ENCODE peak calls at places on chromosome 17, in seven cellular contexts. One of them, this sample, is unnamed.

GRCh38 chr17:14302421-14303099 is 1.7 kb downstream of the HS3ST3B1 start:
- DNase-seq in sigmoid colon: peak; percentile 86
- DNase-seq in lower leg skin: peak; percentile 96
- DNase-seq in CD4-positive, alpha-beta T cell: peak; percentile 78
- DNase-seq in coronary artery: no peak
- DNase-seq in cardiac muscle cell: peak; percentile 94
- DNase-seq in HFFc6: peak; percentile 85
- DNase-seq in this sample: peak; percentile 95

GRCh38 chr17:16150251-16150859 is 65.0 kb downstream of the NCOR1 start:
- DNase-seq in lower leg skin: no peak
- DNase-seq in HFFc6: peak; percentile 24
- DNase-seq in coronary artery: no peak
- DNase-seq in CD4-positive, alpha-beta T cell: no peak
- DNase-seq in sigmoid colon: no peak
- DNase-seq in cardiac muscle cell: no peak
- DNase-seq in this sample: no peak

GRCh38 chr17:67636841-67637240 is 80.9 kb upstream of the NOL11 start:
- DNase-seq in HFFc6: peak; percentile 3
- DNase-seq in sigmoid colon: no peak
- DNase-seq in cardiac muscle cell: no peak
- DNase-seq in coronary artery: no peak
- DNase-seq in lower leg skin: no peak
- DNase-seq in CD4-positive, alpha-beta T cell: no peak
- DNase-seq in this sample: no peak

GRCh38 chr17:66313325-66313724 is 10.9 kb downstream of the PRKCA start:
- DNase-seq in lower leg skin: no peak
- DNase-seq in coronary artery: no peak
- DNase-seq in CD4-positive, alpha-beta T cell: no peak
- DNase-seq in sigmoid colon: no peak
- DNase-seq in HFFc6: no peak
- DNase-seq in cardiac muscle cell: no peak
- DNase-seq in this sample: no peak

GRCh38 chr17:32264140-32264799 is 1.4 kb upstream of the RHBDL3 start:
- DNase-seq in cardiac muscle cell: no peak
- DNase-seq in coronary artery: no peak
- DNase-seq in sigmoid colon: no peak
- DNase-seq in lower leg skin: no peak
- DNase-seq in HFFc6: no peak
- DNase-seq in CD4-positive, alpha-beta T cell: no peak
- DNase-seq in this sample: no peak

GRCh38 chr17:13429201-13429600 is 172.5 kb downstream of the HS3ST3A1 start:
- DNase-seq in HFFc6: peak; percentile 91
- DNase-seq in cardiac muscle cell: no peak
- DNase-seq in CD4-positive, alpha-beta T cell: no peak
- DNase-seq in coronary artery: no peak
- DNase-seq in sigmoid colon: no peak
- DNase-seq in lower leg skin: no peak
- DNase-seq in this sample: peak; percentile 39

GRCh38 chr17:40560592-40561293 is 4.5 kb downstream of the CCR7 start:
- DNase-seq in coronary artery: peak; percentile 73
- DNase-seq in lower leg skin: peak; percentile 85
- DNase-seq in CD4-positive, alpha-beta T cell: peak; percentile 53
- DNase-seq in sigmoid colon: no peak
- DNase-seq in cardiac muscle cell: no peak
- DNase-seq in HFFc6: no peak
- DNase-seq in this sample: peak; percentile 88

GRCh38 chr17:64403881-64404460 is 13.3 kb upstream of the PECAM1 start:
- DNase-seq in sigmoid colon: peak; percentile 48
- DNase-seq in coronary artery: peak; percentile 58
- DNase-seq in CD4-positive, alpha-beta T cell: no peak
- DNase-seq in cardiac muscle cell: no peak
- DNase-seq in lower leg skin: no peak
- DNase-seq in HFFc6: no peak
- DNase-seq in this sample: no peak

GRCh38 chr17:8476741-8477140 is 41.1 kb downstream of the NDEL1 start:
- DNase-seq in HFFc6: no peak
- DNase-seq in cardiac muscle cell: no peak
- DNase-seq in sigmoid colon: no peak
- DNase-seq in CD4-positive, alpha-beta T cell: no peak
- DNase-seq in coronary artery: no peak
- DNase-seq in lower leg skin: peak; percentile 77
- DNase-seq in this sample: no peak

GRCh38 chr17:45965741-45966140 is 33.3 kb upstream of the STH start:
- DNase-seq in lower leg skin: no peak
- DNase-seq in sigmoid colon: no peak
- DNase-seq in coronary artery: no peak
- DNase-seq in CD4-positive, alpha-beta T cell: no peak
- DNase-seq in HFFc6: no peak
- DNase-seq in cardiac muscle cell: no peak
- DNase-seq in this sample: no peak

GRCh38 chr17:236641-237405 is 55.4 kb upstream of the DOC2B start:
- DNase-seq in coronary artery: no peak
- DNase-seq in CD4-positive, alpha-beta T cell: no peak
- DNase-seq in sigmoid colon: peak; percentile 53
- DNase-seq in lower leg skin: peak; percentile 73
- DNase-seq in cardiac muscle cell: no peak
- DNase-seq in HFFc6: no peak
- DNase-seq in this sample: no peak

GRCh38 chr17:32498362-32498761 is 11.6 kb downstream of the CDK5R1 start:
- DNase-seq in lower leg skin: no peak
- DNase-seq in coronary artery: no peak
- DNase-seq in sigmoid colon: peak; percentile 55
- DNase-seq in CD4-positive, alpha-beta T cell: no peak
- DNase-seq in HFFc6: no peak
- DNase-seq in cardiac muscle cell: no peak
- DNase-seq in this sample: no peak

GRCh38 chr17:16980061-16980460 is 8.1 kb upstream of the TNFRSF13B start:
- DNase-seq in cardiac muscle cell: no peak
- DNase-seq in sigmoid colon: no peak
- DNase-seq in CD4-positive, alpha-beta T cell: no peak
- DNase-seq in HFFc6: no peak
- DNase-seq in coronary artery: no peak
- DNase-seq in lower leg skin: peak; percentile 29
- DNase-seq in this sample: no peak

GRCh38 chr17:19263621-19264010 is 26.4 kb downstream of the EPN2 start:
- DNase-seq in HFFc6: peak; percentile 68
- DNase-seq in cardiac muscle cell: no peak
- DNase-seq in lower leg skin: no peak
- DNase-seq in sigmoid colon: peak; percentile 89
- DNase-seq in CD4-positive, alpha-beta T cell: no peak
- DNase-seq in coronary artery: no peak
- DNase-seq in this sample: no peak

DNA sequence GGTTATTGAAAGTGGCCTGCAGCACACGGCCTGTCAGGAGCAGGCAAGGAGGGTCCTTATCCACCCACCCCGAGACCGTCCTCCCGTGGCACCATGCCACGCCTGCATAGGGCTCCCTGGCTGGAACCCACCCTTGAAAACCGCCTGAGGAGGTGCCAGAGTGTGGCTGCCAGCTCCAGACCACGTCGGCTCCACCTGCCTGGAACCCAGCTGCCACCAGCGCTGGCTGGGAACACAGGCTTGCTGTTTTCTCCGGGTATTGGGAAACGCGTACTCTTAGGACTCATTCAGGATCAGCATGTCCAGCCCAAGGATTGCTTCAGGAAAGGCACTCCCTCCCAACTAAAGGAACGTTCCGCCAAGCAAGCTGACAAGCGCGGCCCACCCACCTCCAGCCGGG is 6.7 kb downstream of the ARL16 start:
- DNase-seq in lower leg skin: no peak
- DNase-seq in sigmoid colon: no peak
- DNase-seq in coronary artery: no peak
- DNase-seq in HFFc6: no peak
- DNase-seq in cardiac muscle cell: no peak
- DNase-seq in CD4-positive, alpha-beta T cell: no peak
- DNase-seq in this sample: no peak
- TF ChIP-seq CTCF in lower leg skin: no peak
- TF ChIP-seq CTCF in sigmoid colon: no peak
- TF ChIP-seq CTCF in coronary artery: no peak
- TF ChIP-seq CTCF in HFFc6: no peak
- TF ChIP-seq CTCF in cardiac muscle cell: no peak
- TF ChIP-seq CTCF in CD4-positive, alpha-beta T cell: no peak
- TF ChIP-seq CTCF in this sample: no peak

GRCh38 chr17:73952498-73953205 is 250.8 kb upstream of the RPL38 start:
- DNase-seq in lower leg skin: peak; percentile 85
- DNase-seq in cardiac muscle cell: peak; percentile 75
- DNase-seq in coronary artery: peak; percentile 65
- DNase-seq in sigmoid colon: no peak
- DNase-seq in HFFc6: no peak
- DNase-seq in CD4-positive, alpha-beta T cell: peak; percentile 47
- DNase-seq in this sample: no peak
- TF ChIP-seq CTCF in lower leg skin: no peak
- TF ChIP-seq CTCF in cardiac muscle cell: peak; percentile 51
- TF ChIP-seq CTCF in coronary artery: peak; percentile 21
- TF ChIP-seq CTCF in sigmoid colon: peak; percentile 22
- TF ChIP-seq CTCF in HFFc6: no peak
- TF ChIP-seq CTCF in CD4-positive, alpha-beta T cell: no peak
- TF ChIP-seq CTCF in this sample: peak; percentile 27

GRCh38 chr17:55420776-55421178 is 858 bp downstream of the MMD start:
- DNase-seq in lower leg skin: peak; percentile 92
- DNase-seq in HFFc6: no peak
- DNase-seq in sigmoid colon: peak; percentile 86
- DNase-seq in coronary artery: peak; percentile 80
- DNase-seq in cardiac muscle cell: peak; percentile 62
- DNase-seq in CD4-positive, alpha-beta T cell: peak; percentile 29
- DNase-seq in this sample: peak; percentile 93
- TF ChIP-seq CTCF in lower leg skin: no peak
- TF ChIP-seq CTCF in HFFc6: no peak
- TF ChIP-seq CTCF in sigmoid colon: no peak
- TF ChIP-seq CTCF in coronary artery: no peak
- TF ChIP-seq CTCF in cardiac muscle cell: no peak
- TF ChIP-seq CTCF in CD4-positive, alpha-beta T cell: no peak
- TF ChIP-seq CTCF in this sample: no peak

DNA sequence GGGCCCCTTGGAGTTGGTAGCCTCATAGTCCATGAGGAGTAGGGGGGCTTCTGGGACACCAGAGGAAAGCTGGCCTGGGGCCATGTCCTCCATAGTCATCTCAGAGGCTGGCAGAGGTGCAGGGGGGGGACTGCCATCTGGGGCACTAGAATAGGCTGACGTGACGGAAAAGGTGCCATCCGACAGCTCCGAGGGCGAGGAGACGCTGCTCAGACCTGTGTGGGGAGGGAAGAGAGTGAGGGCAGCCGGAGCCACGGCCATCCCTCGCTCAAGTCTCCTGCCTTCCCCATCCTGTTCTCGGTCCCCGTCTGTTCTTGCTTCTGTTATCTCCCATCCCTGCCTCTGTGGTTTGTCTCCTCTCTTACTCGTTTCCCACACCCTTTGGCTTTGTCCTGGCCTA is 4.7 kb upstream of the SPAG7 start:
- DNase-seq in cardiac muscle cell: no peak
- DNase-seq in coronary artery: no peak
- DNase-seq in HFFc6: no peak
- DNase-seq in CD4-positive, alpha-beta T cell: no peak
- DNase-seq in lower leg skin: no peak
- DNase-seq in sigmoid colon: peak; percentile 69
- DNase-seq in this sample: no peak
- TF ChIP-seq CTCF in cardiac muscle cell: no peak
- TF ChIP-seq CTCF in coronary artery: no peak
- TF ChIP-seq CTCF in HFFc6: no peak
- TF ChIP-seq CTCF in CD4-positive, alpha-beta T cell: no peak
- TF ChIP-seq CTCF in lower leg skin: no peak
- TF ChIP-seq CTCF in sigmoid colon: no peak
- TF ChIP-seq CTCF in this sample: no peak

DNA sequence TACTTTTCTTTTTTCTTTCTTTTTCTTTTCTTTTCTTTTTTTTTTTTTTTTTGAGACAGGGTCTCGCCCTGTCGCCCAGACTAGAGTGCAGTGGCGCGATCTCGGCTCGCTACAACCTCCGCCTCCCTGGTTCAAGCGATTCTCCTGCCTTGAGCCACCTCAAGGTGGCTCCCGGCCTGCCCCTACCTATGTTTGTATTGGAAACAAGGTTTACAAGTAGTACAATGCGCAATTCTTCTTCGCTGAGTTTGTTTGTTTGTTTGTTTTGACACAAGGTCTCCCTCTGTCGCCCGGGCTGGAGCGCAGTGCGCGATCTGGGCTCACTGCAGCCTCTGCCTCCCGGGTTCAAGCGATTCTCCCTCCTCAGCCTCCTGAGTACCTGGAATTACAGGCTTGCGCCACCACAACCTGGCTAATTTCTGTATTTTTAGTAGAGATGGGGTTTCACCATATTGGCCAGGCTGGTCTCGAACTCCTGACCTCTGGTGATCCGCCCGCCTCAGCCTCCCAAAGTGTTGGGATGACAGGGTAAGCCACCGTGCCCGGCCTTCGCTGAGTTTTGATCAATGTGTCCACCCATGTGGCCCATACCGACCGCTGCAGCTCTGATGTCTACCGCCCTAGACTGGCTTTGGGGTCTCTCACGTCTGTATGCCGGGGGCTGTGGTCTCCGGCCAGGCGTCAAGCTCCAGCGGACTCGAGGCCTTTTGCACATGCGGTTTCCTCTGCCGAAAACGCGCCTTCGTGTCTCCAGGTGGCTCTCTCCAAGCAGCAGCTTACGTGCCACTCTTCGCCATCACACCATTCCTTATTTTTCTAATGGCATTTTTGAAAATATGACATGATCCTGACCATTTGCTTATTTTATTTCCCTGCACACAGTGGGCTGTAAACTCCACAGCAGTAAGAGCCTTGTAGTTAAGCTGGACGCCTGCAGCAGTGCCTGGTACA is 1.1 kb upstream of the YBX2 start:
- DNase-seq in CD4-positive, alpha-beta T cell: no peak
- DNase-seq in HFFc6: no peak
- DNase-seq in lower leg skin: no peak
- DNase-seq in sigmoid colon: no peak
- DNase-seq in coronary artery: peak; percentile 68
- DNase-seq in cardiac muscle cell: no peak
- DNase-seq in this sample: no peak
- TF ChIP-seq CTCF in CD4-positive, alpha-beta T cell: no peak
- TF ChIP-seq CTCF in HFFc6: no peak
- TF ChIP-seq CTCF in lower leg skin: no peak
- TF ChIP-seq CTCF in sigmoid colon: no peak
- TF ChIP-seq CTCF in coronary artery: no peak
- TF ChIP-seq CTCF in cardiac muscle cell: no peak
- TF ChIP-seq CTCF in this sample: no peak

GRCh38 chr17:44763170-44763569 is 4.4 kb downstream of the ADAM11 start:
- DNase-seq in coronary artery: no peak
- DNase-seq in HFFc6: no peak
- DNase-seq in cardiac muscle cell: no peak
- DNase-seq in CD4-positive, alpha-beta T cell: no peak
- DNase-seq in sigmoid colon: no peak
- DNase-seq in lower leg skin: no peak
- DNase-seq in this sample: no peak

GRCh38 chr17:44759916-44760243 is 1.1 kb downstream of the ADAM11 start:
- DNase-seq in HFFc6: no peak
- DNase-seq in lower leg skin: no peak
- DNase-seq in sigmoid colon: no peak
- DNase-seq in coronary artery: no peak
- DNase-seq in cardiac muscle cell: no peak
- DNase-seq in CD4-positive, alpha-beta T cell: no peak
- DNase-seq in this sample: no peak

GRCh38 chr17:44760474-44761308 is 1.9 kb downstream of the ADAM11 start:
- DNase-seq in CD4-positive, alpha-beta T cell: no peak
- DNase-seq in coronary artery: no peak
- DNase-seq in cardiac muscle cell: no peak
- DNase-seq in lower leg skin: no peak
- DNase-seq in HFFc6: no peak
- DNase-seq in sigmoid colon: no peak
- DNase-seq in this sample: no peak

GRCh38 chr17:44759096-44759915 is 518 bp downstream of the ADAM11 start:
- DNase-seq in sigmoid colon: no peak
- DNase-seq in cardiac muscle cell: peak; percentile 48
- DNase-seq in lower leg skin: no peak
- DNase-seq in HFFc6: no peak
- DNase-seq in CD4-positive, alpha-beta T cell: no peak
- DNase-seq in coronary artery: no peak
- DNase-seq in this sample: no peak

GRCh38 chr17:44761932-44762810 is 3.4 kb downstream of the ADAM11 start:
- DNase-seq in sigmoid colon: no peak
- DNase-seq in HFFc6: no peak
- DNase-seq in coronary artery: no peak
- DNase-seq in CD4-positive, alpha-beta T cell: no peak
- DNase-seq in cardiac muscle cell: no peak
- DNase-seq in lower leg skin: no peak
- DNase-seq in this sample: no peak
- TF ChIP-seq CTCF in sigmoid colon: no peak
- TF ChIP-seq CTCF in HFFc6: peak; percentile 28
- TF ChIP-seq CTCF in coronary artery: no peak
- TF ChIP-seq CTCF in CD4-positive, alpha-beta T cell: no peak
- TF ChIP-seq CTCF in cardiac muscle cell: no peak
- TF ChIP-seq CTCF in lower leg skin: no peak
- TF ChIP-seq CTCF in this sample: no peak

This sample was measured in esophagus muscularis mucosa.